ENCODE peak calls at places on chromosomes 7 and 10, in eight cellular contexts. T is heart left ventricle, A is neural crest cell, N is fibroblast of pulmonary artery, O is AG04450, P is sigmoid colon, F is astrocyte of the spinal cord, Y is GM13977. J is an unnamed sample.

GRCh38 chr10:47368431-47369180 is 15.5 kb downstream of the ZNF488 start:
- DNase-seq in N (no peak), F (no peak), P (no peak), T (no peak), A (no peak), Y (no peak), O (no peak), J (no peak)

GRCh38 chr7:42930889-42931288 is 1.1 kb downstream of the PSMA2 start:
- DNase-seq in T (no peak), A (no peak), P (no peak), F (peak; percentile 5), N (peak; percentile 27), Y (no peak), O (no peak), J (no peak)

GRCh38 chr7:18086165-18087030 is 58.8 kb upstream of the PRPS1L1 start:
- DNase-seq in N (peak; percentile 13), F (no peak), T (peak; percentile 52), A (peak; percentile 12), O (no peak), P (peak; percentile 70), Y (peak; percentile 23), J (no peak)

GRCh38 chr10:96718304-96718990 is 1.9 kb downstream of the PIK3AP1 start:
- DNase-seq in A (no peak), T (peak; percentile 28), P (no peak), Y (no peak), O (no peak), N (no peak), F (no peak), J (no peak)

GRCh38 chr10:90999512-91000172 is 78.8 kb upstream of the ANKRD1 start:
- DNase-seq in A (no peak), N (no peak), Y (no peak), O (no peak), T (no peak), F (no peak), P (no peak), J (no peak)

GRCh38 chr7:265192-265997 is 24.6 kb upstream of the FOXL3 start:
- DNase-seq in T (peak; percentile 18), P (no peak), N (no peak), F (no peak), A (no peak), Y (no peak), O (no peak), J (no peak)

GRCh38 chr7:151694828-151695580 is 175.3 kb upstream of the RHEB start:
- DNase-seq in P (peak; percentile 78), T (peak; percentile 88), N (no peak), F (no peak), A (no peak), O (no peak), Y (no peak), J (no peak)

GRCh38 chr10:132601567-132601966 is 64.0 kb downstream of the INPP5A start:
- DNase-seq in F (no peak), A (no peak), T (no peak), P (no peak), Y (no peak), O (no peak), N (no peak), J (no peak)

GRCh38 chr7:84372155-84372621 is 177.6 kb upstream of the SEMA3A start:
- DNase-seq in O (peak; percentile 83), F (peak; percentile 95), T (no peak), N (peak; percentile 86), P (no peak), A (no peak), Y (no peak), J (no peak)

GRCh38 chr10:16716051-16716450 is 101.2 kb downstream of the RSU1 start:
- DNase-seq in F (no peak), T (no peak), P (no peak), Y (no peak), A (no peak), N (no peak), O (no peak), J (no peak)

GRCh38 chr7:107973861-107974260 is 29.1 kb downstream of the LAMB1 start:
- DNase-seq in F (no peak), O (no peak), Y (no peak), T (no peak), P (no peak), A (no peak), N (no peak), J (no peak)
- TF ChIP-seq CTCF in F (no peak), O (no peak), Y (no peak), T (no peak), P (no peak), A (no peak), N (no peak), J (no peak)

GRCh38 chr7:13032524-13032923 is 345.1 kb downstream of the ARL4A start:
- DNase-seq in A (no peak), T (no peak), N (no peak), P (no peak), Y (no peak), O (no peak), F (peak; percentile 52), J (no peak)
- TF ChIP-seq CTCF in A (no peak), T (no peak), N (no peak), P (no peak), Y (no peak), O (no peak), F (no peak), J (no peak)

DNA sequence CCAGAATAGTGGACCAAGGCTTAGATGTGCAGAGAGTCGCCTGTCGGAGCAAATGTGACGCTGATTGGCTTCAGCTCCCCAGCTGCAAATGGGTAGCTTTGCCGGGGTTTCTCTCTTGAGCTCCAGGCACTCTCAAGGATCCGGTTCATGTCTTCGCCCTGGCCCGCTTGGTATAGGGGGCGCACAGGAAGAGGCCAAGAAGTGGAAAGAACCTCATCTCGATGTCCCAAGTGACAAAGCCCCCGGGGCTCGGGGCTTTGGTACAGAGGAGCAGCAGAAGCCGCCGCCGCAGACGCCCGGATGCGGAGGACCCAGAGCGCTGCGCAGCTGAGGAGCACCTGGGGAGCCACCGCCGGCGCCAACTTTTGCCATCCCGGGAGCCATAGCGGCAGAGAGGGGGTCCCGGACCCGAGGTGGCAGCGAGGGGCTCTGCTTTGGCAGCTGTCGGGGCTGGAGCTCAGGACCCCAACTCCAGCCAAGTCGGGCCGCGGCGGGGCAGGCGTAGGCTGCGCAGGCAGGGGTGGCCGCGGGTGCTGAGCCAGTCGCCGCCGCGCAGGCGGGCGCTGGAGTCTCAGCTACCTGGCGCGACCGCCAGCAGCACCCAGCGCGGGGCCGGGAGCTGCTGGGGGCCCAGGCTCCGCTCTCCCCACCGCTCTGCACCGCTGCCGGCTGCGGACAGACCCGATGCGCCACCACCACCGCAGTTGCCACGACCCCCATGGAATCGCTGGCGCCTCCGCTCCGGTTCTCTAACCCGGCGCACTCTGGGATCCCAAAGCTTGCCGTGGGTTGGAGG is 466.5 kb downstream of the XPNPEP1 start:
- DNase-seq in F (no peak), N (no peak), P (no peak), T (no peak), A (peak; percentile 26), O (no peak), Y (no peak), J (no peak)
- TF ChIP-seq CTCF in F (no peak), N (no peak), P (no peak), T (no peak), A (no peak), O (no peak), Y (no peak), J (no peak)

GRCh38 chr10:22435650-22436049 is 90.4 kb downstream of the SPAG6 start:
- DNase-seq in A (no peak), Y (no peak), O (no peak), T (no peak), P (no peak), F (no peak), N (no peak), J (no peak)

GRCh38 chr10:22436526-22436892 is 91.2 kb downstream of the SPAG6 start:
- DNase-seq in F (no peak), N (no peak), T (no peak), P (no peak), Y (no peak), O (no peak), A (no peak), J (peak; percentile 58)

GRCh38 chr10:22437620-22438588 is 92.6 kb downstream of the SPAG6 start:
- DNase-seq in P (peak; percentile 77), Y (peak; percentile 43), T (no peak), F (peak; percentile 58), O (no peak), N (peak; percentile 45), A (no peak), J (no peak)

GRCh38 chr10:22438714-22439113 is 93.4 kb downstream of the SPAG6 start:
- DNase-seq in A (no peak), O (no peak), F (no peak), Y (no peak), T (no peak), P (no peak), N (no peak), J (no peak)

GRCh38 chr10:22436893-22437619 is 91.8 kb downstream of the SPAG6 start:
- DNase-seq in F (peak; percentile 98), P (peak; percentile 96), O (peak; percentile 90), Y (peak; percentile 75), T (peak; percentile 94), A (peak; percentile 89), N (peak; percentile 93), J (peak; percentile 86)
- TF ChIP-seq CTCF in F (no peak), P (no peak), O (peak; percentile 5), Y (no peak), T (no peak), A (peak; percentile 37), N (no peak), J (no peak)

DNA sequence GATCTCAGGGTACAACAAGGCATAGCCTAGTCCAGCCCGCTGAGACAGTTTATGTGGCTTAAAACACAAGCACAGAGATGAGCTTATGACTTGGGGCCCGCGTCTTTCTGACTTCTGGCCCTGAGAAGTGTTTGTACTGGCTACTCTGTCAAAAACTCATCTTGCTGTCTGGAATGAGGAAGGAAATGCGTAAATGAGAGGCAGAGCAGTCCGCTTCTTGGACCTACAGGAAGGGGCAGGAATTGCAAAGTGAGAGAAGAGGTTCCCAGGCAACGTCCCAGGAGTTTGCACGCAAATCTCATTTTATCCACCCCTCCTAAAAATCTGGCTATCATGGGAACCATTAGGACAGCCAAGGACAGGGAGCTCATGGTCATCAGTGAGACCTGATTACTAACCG is 5.5 kb downstream of the ANXA11 start:
- DNase-seq in N (peak; percentile 97), A (no peak), Y (no peak), O (no peak), P (no peak), T (peak; percentile 46), F (peak; percentile 74), J (no peak)
- TF ChIP-seq CTCF in N (peak; percentile 33), A (no peak), Y (no peak), O (peak; percentile 31), P (no peak), T (peak; percentile 17), F (no peak), J (no peak)

DNA sequence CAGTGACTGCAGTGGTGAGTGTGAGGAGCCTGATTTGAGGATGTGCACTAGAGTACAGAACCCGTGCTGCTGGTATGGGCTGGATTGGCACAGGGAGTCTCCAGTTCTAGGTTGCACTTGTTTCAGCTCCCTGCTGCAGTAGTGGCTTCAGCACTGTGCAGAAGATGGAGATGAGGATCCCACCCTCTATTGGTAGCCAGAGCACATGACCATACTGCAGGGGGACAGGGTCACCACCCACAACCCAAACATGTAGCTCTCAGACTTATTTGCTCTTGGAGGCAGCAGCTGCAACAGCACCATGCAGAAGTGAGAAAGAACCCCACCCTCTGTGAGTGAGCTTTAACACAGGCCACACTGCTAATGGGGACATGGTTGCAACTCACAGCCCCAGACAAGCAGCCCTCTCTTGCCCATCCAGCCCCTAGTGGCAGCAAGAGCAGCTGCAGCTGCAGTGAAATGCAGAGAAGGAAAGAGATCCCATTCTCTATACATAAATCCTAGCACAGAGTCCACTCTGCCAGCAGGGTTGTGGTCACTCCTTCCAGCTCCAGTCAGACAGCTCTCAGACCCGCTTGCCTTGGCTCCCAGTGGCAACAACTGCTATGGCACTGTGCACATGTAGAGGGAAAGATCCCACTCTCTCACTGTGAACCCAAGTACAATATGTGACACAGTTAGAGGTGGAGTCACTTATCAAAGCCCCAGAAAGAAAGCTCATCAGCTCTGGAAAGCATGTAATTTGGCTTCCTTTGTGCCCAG is 51.4 kb upstream of the SCIN start:
- DNase-seq in N (peak; percentile 9), F (peak; percentile 4), O (no peak), Y (no peak), P (no peak), A (peak; percentile 22), T (no peak), J (no peak)
- TF ChIP-seq CTCF in N (peak; percentile 58), F (peak; percentile 62), O (peak; percentile 62), Y (peak; percentile 50), P (no peak), A (peak; percentile 60), T (no peak), J (no peak)

J was measured in natural killer cell.